ENCODE peak calls at places on chromosomes 5 and 9, in five cellular contexts. M, R, S, U and O are unnamed samples.

GRCh38 chr5:53397845-53398244 is 82.6 kb upstream of the FST start:
- DNase-seq in M (no peak), R (no peak), S (no peak), U (peak), O (no peak)

GRCh38 chr5:38453506-38453905 is 102.9 kb downstream of the LIFR start:
- DNase-seq in M (peak), R (peak), S (no peak), U (no peak), O (peak)

GRCh38 chr5:173319610-173320100 is 8.6 kb downstream of the STC2 start:
- DNase-seq in M (no peak), R (no peak), S (no peak), U (no peak), O (no peak)

GRCh38 chr5:68137451-68138190 is 77.9 kb upstream of the PIK3R1 start:
- DNase-seq in M (no peak), R (peak), S (no peak), U (no peak), O (no peak)

GRCh38 chr5:95508550-95508949 is 46.2 kb downstream of the SKIC3 start:
- DNase-seq in M (no peak), R (no peak), S (no peak), U (no peak), O (no peak)

GRCh38 chr9:419571-420156 is 205.0 kb downstream of the DOCK8 start:
- DNase-seq in M (no peak), R (no peak), S (no peak), U (no peak), O (no peak)

GRCh38 chr9:115262952-115263351 is 145.0 kb upstream of the TNC start:
- DNase-seq in M (no peak), R (no peak), S (no peak), U (no peak), O (no peak)

GRCh38 chr5:11319851-11320580 is 559.0 kb upstream of the DAP start:
- DNase-seq in M (no peak), R (no peak), S (no peak), U (no peak), O (no peak)

GRCh38 chr5:77761606-77762005 is 14.5 kb downstream of the TBCA start:
- DNase-seq in M (no peak), R (no peak), S (no peak), U (no peak), O (no peak)

GRCh38 chr9:109441296-109441695 is 56.8 kb downstream of the PTPN3 start:
- DNase-seq in M (no peak), R (no peak), S (no peak), U (no peak), O (no peak)

GRCh38 chr5:51082741-51083140 is 300.5 kb upstream of the ISL1 start:
- DNase-seq in M (no peak), R (no peak), S (no peak), U (no peak), O (no peak)

GRCh38 chr5:135488727-135489465 is 36.7 kb upstream of the TIFAB start:
- DNase-seq in M (no peak), R (no peak), S (peak), U (no peak), O (no peak)

GRCh38 chr5:148730955-148731898 is 76.9 kb upstream of the HTR4 start:
- DNase-seq in M (peak), R (peak), S (peak), U (peak), O (peak)

GRCh38 chr5:176593273-176593869 is 16.6 kb downstream of the GPRIN1 start:
- DNase-seq in M (no peak), R (no peak), S (no peak), U (no peak), O (no peak)

GRCh38 chr5:93117753-93118531 is 463.1 kb downstream of the NR2F1-AS1 start:
- DNase-seq in M (no peak), R (no peak), S (no peak), U (no peak), O (no peak)

GRCh38 chr5:458547-459353 is 15.8 kb downstream of the EXOC3 start:
- DNase-seq in M (peak), R (peak), S (no peak), U (peak), O (no peak)

GRCh38 chr5:149667084-149667826 is 62.9 kb upstream of the PPARGC1B start:
- DNase-seq in M (no peak), R (peak), S (no peak), U (peak), O (peak)

GRCh38 chr9:81693639-81694378 is 4.5 kb upstream of the TLE1 start:
- DNase-seq in M (no peak), R (no peak), S (no peak), U (no peak), O (no peak)

GRCh38 chr5:151151263-151151660 is 6.3 kb downstream of the ANXA6 start:
- DNase-seq in M (no peak), R (peak), S (no peak), U (no peak), O (no peak)

GRCh38 chr9:134365791-134366222 is 39.6 kb downstream of the RXRA start:
- DNase-seq in M (no peak), R (no peak), S (no peak), U (no peak), O (no peak)

GRCh38 chr5:2464141-2464540 is 287.3 kb downstream of the IRX2 start:
- DNase-seq in M (no peak), R (no peak), S (no peak), U (no peak), O (no peak)

GRCh38 chr5:158115468-158115867 is 256.5 kb upstream of the CLINT1 start:
- DNase-seq in M (no peak), R (no peak), S (no peak), U (no peak), O (no peak)

GRCh38 chr9:105425817-105426433 is 21.9 kb upstream of the FSD1L start:
- DNase-seq in M (no peak), R (peak), S (no peak), U (no peak), O (no peak)

GRCh38 chr5:57448751-57449150 is 33.9 kb downstream of the ACTBL2 start:
- DNase-seq in M (no peak), R (no peak), S (no peak), U (no peak), O (no peak)

GRCh38 chr9:4828776-4829175 is 36.0 kb downstream of the RCL1 start:
- DNase-seq in M (no peak), R (no peak), S (no peak), U (no peak), O (no peak)

GRCh38 chr9:133812941-133813748 is 75.0 kb upstream of the SARDH start:
- DNase-seq in M (no peak), R (no peak), S (no peak), U (no peak), O (no peak)

GRCh38 chr9:76926324-76926731 is 20.4 kb upstream of the PRUNE2 start:
- DNase-seq in M (no peak), R (no peak), S (no peak), U (peak), O (no peak)

GRCh38 chr5:124371121-124371706 is 375.2 kb downstream of the ZNF608 start:
- DNase-seq in M (no peak), R (no peak), S (no peak), U (no peak), O (no peak)

GRCh38 chr9:70983723-70984280 is 137.6 kb downstream of the TRPM3 start:
- DNase-seq in M (no peak), R (no peak), S (no peak), U (no peak), O (no peak)

GRCh38 chr5:25056846-25057245 is 412.1 kb upstream of the CDH10 start:
- DNase-seq in M (no peak), R (no peak), S (no peak), U (no peak), O (no peak)

GRCh38 chr5:68015381-68015780 is 200.2 kb upstream of the PIK3R1 start:
- DNase-seq in M (no peak), R (no peak), S (no peak), U (no peak), O (no peak)

GRCh38 chr9:114824130-114824529 is 18.3 kb upstream of the TNFSF15 start:
- DNase-seq in M (no peak), R (no peak), S (no peak), U (no peak), O (no peak)

GRCh38 chr9:79847074-79847473 is 275.3 kb downstream of the TLE4 start:
- DNase-seq in M (no peak), R (no peak), S (no peak), U (no peak), O (no peak)

GRCh38 chr5:175706499-175706898 is 48.6 kb downstream of the HRH2 start:
- DNase-seq in M (no peak), R (no peak), S (no peak), U (no peak), O (no peak)

GRCh38 chr5:52853573-52854163 is 66.0 kb downstream of the ITGA1 start:
- DNase-seq in M (no peak), R (no peak), S (no peak), U (no peak), O (no peak)

GRCh38 chr9:75239176-75239575 is 150.9 kb downstream of the OSTF1 start:
- DNase-seq in M (no peak), R (no peak), S (peak), U (peak), O (peak)

GRCh38 chr5:42951169-42951846 is 88.8 kb downstream of the ANXA2R start:
- DNase-seq in M (peak), R (peak), S (peak), U (peak), O (peak)